ENCODE peak calls at places on chromosomes 4 and X, in eight cellular contexts. T, G, A, O, X, J, L and D are unnamed samples.

GRCh38 chr4:121016630-121017029 is 55.7 kb downstream of the NDNF start:
- DNase-seq in J (no peak), A (no peak), L (no peak), O (no peak), X (peak), G (no peak), T (no peak), D (no peak)

GRCh38 chr4:186932631-186933150 is 209.0 kb upstream of the FAT1 start:
- DNase-seq in A (no peak), O (no peak), T (peak), X (no peak), L (peak), G (no peak), J (no peak), D (no peak)

GRCh38 chrX:57267308-57267707 is 19.2 kb upstream of the FAAH2 start:
- DNase-seq in L (no peak), A (no peak), T (no peak), X (no peak), J (peak), O (no peak), G (no peak), D (no peak)

GRCh38 chr4:76546282-76547166 is 111.5 kb downstream of the SHROOM3 start:
- DNase-seq in G (no peak), O (no peak), J (no peak), A (no peak), L (peak), X (peak), T (peak), D (peak)

GRCh38 chr4:139988863-139989765 is 164.9 kb downstream of the MAML3 start:
- DNase-seq in X (peak), A (peak), J (no peak), G (peak), L (peak), T (peak), O (no peak), D (peak)

GRCh38 chr4:174789666-174790065 is 39.4 kb downstream of the GLRA3 start:
- DNase-seq in L (no peak), O (no peak), T (no peak), A (no peak), G (no peak), X (no peak), J (no peak), D (no peak)

GRCh38 chr4:17762705-17763104 is 18.7 kb downstream of the FAM184B start:
- DNase-seq in A (no peak), X (no peak), G (no peak), T (no peak), J (no peak), O (peak), L (peak), D (peak)

GRCh38 chr4:181971973-181972372 is 271.2 kb upstream of the TENM3 start:
- DNase-seq in T (no peak), X (no peak), G (no peak), A (no peak), J (no peak), L (peak), O (no peak), D (peak)

GRCh38 chrX:149638860-149639259 is 7.3 kb upstream of the TMEM185A start:
- DNase-seq in J (no peak), L (peak), O (no peak), X (no peak), A (no peak), T (no peak), G (no peak), D (peak)